ENCODE peak calls at places on chromosomes 13 and 19, in four cellular contexts. N is HepG2, I is H1, V is GM12878. D is an unnamed sample.

GRCh38 chr13:79807554-79807953 is 326.6 kb downstream of the NDFIP2 start:
- DNase-seq in V (no peak), I (no peak), N (no peak), D (no peak)

GRCh38 chr19:53818756-53819155 is 5.4 kb downstream of the NLRP12 start:
- DNase-seq in I (no peak), V (no peak), N (no peak), D (no peak)

GRCh38 chr19:41707871-41708371 is 505 bp upstream of the CEACAM5 start:
- DNase-seq in N (no peak), I (no peak), V (no peak), D (no peak)

GRCh38 chr13:72399351-72399750 is 328.1 kb downstream of the MZT1 start:
- DNase-seq in V (no peak), I (no peak), N (no peak), D (no peak)

GRCh38 chr13:52010890-52011689 is at the start of gene ATP7B:
- DNase-seq in N (peak; percentile 49), I (no peak), V (no peak), D (peak; percentile 29)

GRCh38 chr19:29503785-29504184 is 22.0 kb upstream of the VSTM2B start:
- DNase-seq in I (no peak), N (no peak), V (no peak), D (no peak)

GRCh38 chr19:6068711-6069110 is 41.6 kb downstream of the RFX2 start:
- DNase-seq in N (no peak), V (no peak), I (no peak), D (no peak)

GRCh38 chr13:79405831-79406596 is at the start of gene RBM26:
- DNase-seq in I (peak; percentile 82), V (peak; percentile 76), N (peak; percentile 91), D (peak; percentile 94)

GRCh38 chr19:38675611-38676010 is 28.2 kb downstream of the ACTN4 start:
- DNase-seq in N (no peak), I (no peak), V (no peak), D (peak; percentile 50)

GRCh38 chr13:50149932-50150331 is 134.7 kb downstream of the KCNRG start:
- DNase-seq in I (no peak), V (no peak), N (no peak), D (no peak)

GRCh38 chr13:33953203-33953602 is 135.3 kb downstream of the RFC3 start:
- DNase-seq in N (no peak), V (no peak), I (no peak), D (no peak)

GRCh38 chr13:32199168-32199567 is 116.0 kb downstream of the ZAR1L start:
- DNase-seq in V (no peak), N (no peak), I (no peak), D (no peak)

GRCh38 chr13:44653261-44653660 is 77.1 kb upstream of the TSC22D1 start:
- DNase-seq in V (no peak), N (no peak), I (no peak), D (no peak)

GRCh38 chr19:49157445-49158224 is at the start of gene TRPM4:
- DNase-seq in I (peak; percentile 54), V (no peak), N (peak; percentile 61), D (peak; percentile 92)

GRCh38 chr13:78657699-78658629 is 991 bp downstream of the OBI1 start:
- DNase-seq in V (no peak), N (peak; percentile 74), I (no peak), D (peak; percentile 22)

GRCh38 chr19:31264379-31264778 is 84.9 kb downstream of the TSHZ3 start:
- DNase-seq in V (no peak), I (no peak), N (no peak), D (no peak)

GRCh38 chr13:104641309-104641708 is 1575.1 kb upstream of the SLC10A2 start:
- DNase-seq in N (no peak), V (no peak), I (no peak), D (no peak)

GRCh38 chr19:10291554-10292205 is 1.9 kb downstream of the ICAM5 start:
- DNase-seq in I (no peak), V (no peak), N (no peak), D (no peak)

GRCh38 chr13:36154567-36155231 is 23.5 kb upstream of the DCLK1 start:
- DNase-seq in V (no peak), N (no peak), I (no peak), D (no peak)

GRCh38 chr19:48568345-48568886 is 16.4 kb downstream of the SULT2B1 start:
- DNase-seq in V (no peak), N (peak; percentile 61), I (no peak), D (peak; percentile 62)

GRCh38 chr19:6753178-6754031 is 13.8 kb downstream of the SH2D3A start:
- DNase-seq in N (peak; percentile 89), I (peak; percentile 97), V (peak; percentile 57), D (peak; percentile 97)

GRCh38 chr13:41268764-41269163 is 5.4 kb upstream of the MTRF1 start:
- DNase-seq in I (no peak), N (no peak), V (no peak), D (no peak)

GRCh38 chr19:34180709-34181108 is 8.4 kb downstream of the LSM14A start:
- DNase-seq in N (no peak), V (no peak), I (no peak), D (no peak)

GRCh38 chr13:86870388-86870966 is 800.7 kb upstream of the SLITRK5 start:
- DNase-seq in I (no peak), N (peak; percentile 3), V (no peak), D (no peak)

GRCh38 chr13:84925443-84925842 is 873.8 kb downstream of the SLITRK6 start:
- DNase-seq in V (no peak), N (no peak), I (no peak), D (no peak)

GRCh38 chr19:19595171-19595701 is 23.3 kb downstream of the PBX4 start:
- DNase-seq in V (no peak), I (no peak), N (no peak), D (no peak)

GRCh38 chr19:34454685-34455084 is 26.5 kb downstream of the UBA2 start:
- DNase-seq in I (no peak), N (no peak), V (no peak), D (no peak)

GRCh38 chr13:104198811-104199210 is 1132.6 kb upstream of the SLC10A2 start:
- DNase-seq in N (no peak), I (no peak), V (no peak), D (no peak)

GRCh38 chr19:47110521-47111080 is 3.0 kb downstream of the ZC3H4 start:
- DNase-seq in I (no peak), V (no peak), N (no peak), D (peak; percentile 14)

GRCh38 chr13:114109646-114110045 is 22.8 kb downstream of the RASA3 start:
- DNase-seq in N (no peak), I (no peak), V (no peak), D (no peak)

GRCh38 chr13:114112231-114112825 is 20.1 kb downstream of the RASA3 start:
- DNase-seq in I (no peak), N (no peak), V (no peak), D (no peak)

GRCh38 chr13:114112826-114113322 is 19.5 kb downstream of the RASA3 start:
- DNase-seq in V (no peak), I (no peak), N (no peak), D (no peak)

GRCh38 chr13:114110091-114110829 is 22.2 kb downstream of the RASA3 start:
- DNase-seq in I (no peak), V (no peak), N (no peak), D (no peak)

DNA sequence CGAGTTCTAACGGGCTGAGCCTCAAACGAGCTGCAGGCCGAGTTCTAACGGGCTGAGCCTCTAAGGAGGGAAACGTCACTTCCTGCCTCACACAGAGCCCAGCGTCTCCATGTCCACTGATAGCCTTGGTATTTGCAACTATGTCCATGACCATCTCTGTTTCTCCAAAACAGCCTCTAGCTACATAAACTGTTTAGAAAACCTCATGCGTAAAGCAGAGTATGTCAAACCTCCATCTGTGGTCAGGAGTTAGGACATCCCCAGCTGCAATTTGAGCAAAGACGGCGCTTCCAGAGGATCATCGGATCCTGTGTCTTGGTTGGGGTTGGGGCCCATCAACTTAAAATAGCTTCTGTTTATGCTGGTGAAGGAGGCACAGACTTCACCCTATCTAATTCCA is 20.8 kb downstream of the RASA3 start:
- DNase-seq in I (no peak), V (no peak), N (no peak), D (no peak)
- TF ChIP-seq BRCA1 in I (no peak), V (no peak), N (no peak), D (no peak)

DNA sequence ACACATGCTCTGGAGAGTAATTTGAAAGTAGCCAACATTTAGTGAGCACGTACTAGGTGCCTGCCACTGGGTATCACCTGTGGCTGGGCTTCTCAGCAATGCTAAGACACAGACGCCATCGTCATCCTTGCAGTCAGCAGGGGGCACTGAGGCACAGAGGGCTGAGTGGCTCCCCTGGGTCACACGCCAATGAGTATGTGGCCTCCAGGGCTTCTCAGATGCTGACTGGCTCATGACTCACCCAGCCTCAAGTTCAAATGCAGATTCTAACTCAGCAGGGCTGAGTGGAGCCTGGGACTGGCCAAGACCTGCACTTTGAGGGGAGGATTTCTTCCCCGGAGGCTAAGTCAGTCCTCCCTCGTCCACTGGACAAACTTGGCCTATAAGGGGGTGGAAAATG is 115.1 kb upstream of the CACNA1A start:
- DNase-seq in V (no peak), I (peak; percentile 80), N (no peak), D (no peak)
- TF ChIP-seq BRCA1 in V (no peak), I (no peak), N (no peak), D (no peak)

GRCh38 chr13:74560325-74560724 is 426.1 kb upstream of the KLF12 start:
- DNase-seq in V (peak; percentile 24), I (no peak), N (no peak), D (no peak)

GRCh38 chr13:74557870-74558269 is 423.7 kb upstream of the KLF12 start:
- DNase-seq in I (no peak), N (no peak), V (no peak), D (no peak)

GRCh38 chr13:74556002-74556551 is 421.9 kb upstream of the KLF12 start:
- DNase-seq in V (no peak), N (no peak), I (no peak), D (no peak)

GRCh38 chr13:74554581-74555290 is 420.5 kb upstream of the KLF12 start:
- DNase-seq in I (no peak), V (no peak), N (no peak), D (no peak)

DNA sequence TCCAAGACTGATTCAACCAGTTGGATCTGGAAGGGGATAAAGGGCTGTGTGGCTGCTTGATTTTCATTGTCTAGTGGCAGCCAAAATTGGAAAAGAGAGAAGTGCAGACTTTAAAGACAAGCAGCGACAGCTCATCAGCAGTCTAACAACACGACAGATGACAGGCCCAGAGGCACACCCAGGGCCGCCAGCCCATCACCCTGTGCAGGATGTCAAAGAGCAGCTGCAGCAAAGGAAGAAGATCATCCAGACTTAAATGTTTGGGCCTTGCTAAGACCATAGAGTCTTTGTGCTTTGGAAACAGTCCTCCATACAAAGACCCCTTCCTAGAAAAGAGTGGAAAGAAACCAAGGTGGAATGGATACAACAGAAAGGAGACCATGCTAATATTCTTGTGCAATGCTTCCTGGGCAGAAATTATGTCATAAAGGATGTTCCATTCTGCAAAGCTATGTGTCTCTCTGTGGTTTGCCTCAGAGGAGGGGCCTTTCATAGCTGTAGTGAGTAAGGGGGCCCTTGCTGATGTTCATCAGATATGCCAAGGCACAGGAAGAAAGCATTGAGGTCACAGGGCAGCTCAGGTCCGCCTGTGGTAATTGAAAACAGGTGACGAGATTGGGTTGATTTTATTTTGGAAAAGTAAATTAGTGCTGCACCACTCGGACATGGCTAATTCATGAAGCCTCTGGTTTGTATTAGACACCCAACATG is 421.2 kb upstream of the KLF12 start:
- DNase-seq in I (no peak), N (no peak), V (no peak), D (no peak)
- TF ChIP-seq BRCA1 in I (no peak), N (no peak), V (no peak), D (no peak)

DNA sequence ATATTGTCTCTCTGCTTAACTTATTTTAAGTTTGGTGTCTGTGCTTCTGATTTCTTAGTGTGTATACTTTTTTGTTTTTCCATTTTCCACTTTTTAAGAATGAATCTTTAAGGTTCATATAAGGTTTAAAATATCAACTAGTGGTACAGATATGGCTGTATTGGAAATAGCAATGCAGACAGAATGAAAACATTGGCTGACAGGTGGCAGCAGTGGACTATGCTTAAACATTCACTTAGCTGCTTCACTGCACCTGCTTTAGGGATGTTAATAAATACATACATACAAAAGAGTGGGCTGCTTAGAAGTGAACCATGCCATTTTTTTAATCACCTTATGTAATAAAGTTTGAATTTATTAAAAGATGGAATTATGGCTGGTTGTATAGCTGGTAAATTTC is 27.3 kb downstream of the TM9SF2 start:
- DNase-seq in I (no peak), N (peak; percentile 17), V (no peak), D (no peak)
- TF ChIP-seq BRCA1 in I (no peak), N (no peak), V (no peak), D (no peak)